ENCODE peak calls at places on chromosomes 13 and 19, in four cellular contexts. One of them, this sample, is unnamed.

GRCh38 chr19:38904463-38905185 is 4.9 kb downstream of the NFKBIB start:
- DNase-seq in ovary: no peak
- DNase-seq in GM12892: no peak
- DNase-seq in uterus: no peak
- DNase-seq in this sample: no peak

GRCh38 chr19:12993562-12993961 is 1.7 kb upstream of the NFIX start:
- DNase-seq in ovary: no peak
- DNase-seq in GM12892: no peak
- DNase-seq in uterus: no peak
- DNase-seq in this sample: no peak

GRCh38 chr13:28659611-28659970 is 661 bp downstream of the POMP start:
- DNase-seq in ovary: no peak
- DNase-seq in GM12892: no peak
- DNase-seq in uterus: no peak
- DNase-seq in this sample: no peak

GRCh38 chr13:98665638-98665995 is 86.9 kb downstream of the SLC15A1 start:
- DNase-seq in ovary: no peak
- DNase-seq in GM12892: no peak
- DNase-seq in uterus: no peak
- DNase-seq in this sample: no peak

GRCh38 chr13:45257638-45258338 is 56.9 kb upstream of the KCTD4 start:
- DNase-seq in ovary: no peak
- DNase-seq in GM12892: no peak
- DNase-seq in uterus: no peak
- DNase-seq in this sample: no peak

GRCh38 chr19:34155686-34156085 is 16.6 kb upstream of the LSM14A start:
- DNase-seq in ovary: no peak
- DNase-seq in GM12892: no peak
- DNase-seq in uterus: no peak
- DNase-seq in this sample: no peak

GRCh38 chr19:36008336-36008978 is at the start of gene SYNE4:
- DNase-seq in ovary: peak; percentile 45
- DNase-seq in GM12892: no peak
- DNase-seq in uterus: no peak
- DNase-seq in this sample: no peak

GRCh38 chr19:46080561-46080960 is 39.8 kb upstream of the IGFL4 start:
- DNase-seq in ovary: peak; percentile 44
- DNase-seq in GM12892: no peak
- DNase-seq in uterus: peak; percentile 80
- DNase-seq in this sample: no peak

GRCh38 chr13:80586356-80586755 is 245.4 kb upstream of the SPRY2 start:
- DNase-seq in ovary: no peak
- DNase-seq in GM12892: no peak
- DNase-seq in uterus: no peak
- DNase-seq in this sample: no peak

GRCh38 chr13:41956272-41956671 is 4.6 kb downstream of the VWA8 start:
- DNase-seq in ovary: no peak
- DNase-seq in GM12892: no peak
- DNase-seq in uterus: no peak
- DNase-seq in this sample: no peak

GRCh38 chr19:21322528-21322927 is 6.7 kb downstream of the ZNF708 start:
- DNase-seq in ovary: no peak
- DNase-seq in GM12892: no peak
- DNase-seq in uterus: no peak
- DNase-seq in this sample: no peak

GRCh38 chr19:30001794-30002193 is 59.8 kb downstream of the URI1 start:
- DNase-seq in ovary: no peak
- DNase-seq in GM12892: no peak
- DNase-seq in uterus: no peak
- DNase-seq in this sample: no peak

GRCh38 chr13:94917814-94918213 is 205.5 kb upstream of the SOX21 start:
- DNase-seq in ovary: no peak
- DNase-seq in GM12892: no peak
- DNase-seq in uterus: no peak
- DNase-seq in this sample: no peak

GRCh38 chr13:58721273-58721672 is 1089.7 kb downstream of the PCDH17 start:
- DNase-seq in ovary: no peak
- DNase-seq in GM12892: no peak
- DNase-seq in uterus: no peak
- DNase-seq in this sample: no peak

GRCh38 chr13:101623469-101624209 is 171.2 kb downstream of the ITGBL1 start:
- DNase-seq in ovary: no peak
- DNase-seq in GM12892: no peak
- DNase-seq in uterus: no peak
- DNase-seq in this sample: no peak

GRCh38 chr19:51713319-51714285 is 10.2 kb downstream of the HAS1 start:
- DNase-seq in ovary: no peak
- DNase-seq in GM12892: no peak
- DNase-seq in uterus: no peak
- DNase-seq in this sample: no peak
- TF ChIP-seq POLR2A in ovary: no peak
- TF ChIP-seq POLR2A in GM12892: no peak
- TF ChIP-seq POLR2A in uterus: no peak
- TF ChIP-seq POLR2A in this sample: no peak

DNA sequence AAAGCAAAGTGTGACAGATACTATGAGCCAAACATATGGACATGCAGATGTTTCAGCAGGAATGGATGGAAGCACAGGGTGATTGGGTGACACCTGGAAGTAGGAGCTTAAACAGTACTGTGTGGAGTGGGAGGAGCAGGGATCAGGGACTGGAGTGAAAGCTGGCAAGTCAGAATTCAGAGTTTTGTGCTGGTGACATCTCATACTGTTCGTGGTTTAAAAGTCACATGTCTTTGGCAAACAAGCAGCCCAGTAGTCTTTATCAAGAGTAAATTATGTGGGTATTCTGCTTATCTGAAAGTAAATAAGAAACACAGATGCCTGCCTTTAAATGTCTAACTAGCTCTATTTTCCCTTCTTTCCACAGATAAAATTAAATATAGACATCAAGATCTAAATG is 408.3 kb downstream of the COG6 start:
- DNase-seq in ovary: no peak
- DNase-seq in GM12892: no peak
- DNase-seq in uterus: no peak
- DNase-seq in this sample: peak; percentile 62
- TF ChIP-seq POLR2A in ovary: no peak
- TF ChIP-seq POLR2A in GM12892: no peak
- TF ChIP-seq POLR2A in uterus: no peak
- TF ChIP-seq POLR2A in this sample: no peak

DNA sequence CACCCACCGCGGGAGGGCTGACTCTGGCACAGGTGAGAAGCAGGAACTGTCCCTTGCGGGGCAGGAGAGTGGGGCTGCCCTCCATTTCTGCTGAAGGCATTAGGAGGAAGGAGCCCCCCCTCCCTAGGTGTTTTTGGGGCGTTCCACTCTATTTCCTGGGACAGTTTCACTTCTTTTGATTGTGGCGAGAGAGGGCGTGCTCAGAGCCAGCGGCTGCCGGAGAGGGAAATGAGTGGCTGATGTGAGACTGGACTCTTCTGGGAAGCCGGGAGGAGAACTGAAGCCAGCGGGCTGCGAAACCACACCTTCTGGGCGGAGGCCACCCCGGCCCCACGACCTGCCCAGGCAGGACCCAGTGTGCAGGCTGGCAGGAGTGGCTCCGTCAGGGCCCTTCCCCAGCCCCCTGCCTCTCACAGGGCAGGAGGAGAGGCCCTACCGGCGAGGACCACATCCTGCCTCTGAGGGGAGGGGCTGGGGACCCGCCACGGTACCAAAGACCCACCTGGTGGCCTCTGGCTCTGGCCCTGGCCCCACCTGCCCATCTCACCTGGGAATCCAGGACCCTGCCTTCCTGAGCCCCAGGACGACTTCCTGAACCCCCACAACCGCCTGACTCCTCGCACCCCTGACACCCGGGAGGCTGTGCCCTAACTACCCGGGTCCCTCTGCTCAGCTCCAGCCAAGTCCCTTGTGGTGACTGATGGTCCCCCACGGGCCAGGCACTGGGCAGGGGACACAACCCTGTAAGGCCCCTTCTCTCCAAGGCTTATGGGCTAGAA is 25.9 kb downstream of the MPND start:
- DNase-seq in ovary: no peak
- DNase-seq in GM12892: peak; percentile 64
- DNase-seq in uterus: no peak
- DNase-seq in this sample: no peak
- TF ChIP-seq POLR2A in ovary: no peak
- TF ChIP-seq POLR2A in GM12892: no peak
- TF ChIP-seq POLR2A in uterus: no peak
- TF ChIP-seq POLR2A in this sample: no peak

GRCh38 chr19:51549533-51550324 is 18.3 kb upstream of the SIGLEC6 start:
- DNase-seq in ovary: no peak
- DNase-seq in GM12892: no peak
- DNase-seq in uterus: no peak
- DNase-seq in this sample: no peak
- TF ChIP-seq POLR2A in ovary: no peak
- TF ChIP-seq POLR2A in GM12892: no peak
- TF ChIP-seq POLR2A in uterus: no peak
- TF ChIP-seq POLR2A in this sample: no peak

DNA sequence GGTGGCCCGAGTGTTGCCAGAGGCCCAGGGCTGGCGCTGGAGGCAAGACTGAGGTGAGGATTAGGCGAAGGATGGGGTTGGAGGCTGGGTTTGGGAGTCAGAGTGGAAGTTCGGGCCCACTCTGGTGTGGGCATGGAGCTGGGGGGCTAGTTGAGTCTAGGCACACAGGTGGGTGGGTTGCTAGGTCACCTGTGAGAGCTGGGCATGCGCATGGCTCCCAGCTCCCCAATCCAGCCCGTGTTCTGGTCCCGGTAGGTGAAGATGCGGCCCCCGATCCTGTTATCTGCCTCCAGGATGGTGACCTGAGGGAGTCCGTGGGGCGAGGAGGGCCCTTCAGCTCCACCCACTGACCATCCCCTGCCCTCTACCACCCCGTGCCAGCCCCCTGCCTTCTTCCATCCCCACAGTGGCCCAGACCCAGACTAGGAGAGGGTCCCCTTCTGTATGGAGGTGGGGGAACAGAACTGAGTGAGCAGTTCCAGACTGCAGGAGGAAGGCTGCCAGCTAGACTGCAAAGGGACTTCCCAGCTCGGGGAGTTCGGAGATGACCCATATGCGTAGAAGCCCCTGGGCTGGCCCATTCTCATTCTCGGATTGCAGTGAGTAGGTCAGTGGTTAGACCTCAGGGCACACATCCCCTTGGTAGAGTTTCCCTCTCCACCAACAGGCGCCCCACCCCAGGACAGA is 1.7 kb downstream of the IL4I1 start:
- DNase-seq in ovary: no peak
- DNase-seq in GM12892: peak; percentile 73
- DNase-seq in uterus: no peak
- DNase-seq in this sample: no peak
- TF ChIP-seq POLR2A in ovary: no peak
- TF ChIP-seq POLR2A in GM12892: peak; percentile 44
- TF ChIP-seq POLR2A in uterus: no peak
- TF ChIP-seq POLR2A in this sample: no peak

DNA sequence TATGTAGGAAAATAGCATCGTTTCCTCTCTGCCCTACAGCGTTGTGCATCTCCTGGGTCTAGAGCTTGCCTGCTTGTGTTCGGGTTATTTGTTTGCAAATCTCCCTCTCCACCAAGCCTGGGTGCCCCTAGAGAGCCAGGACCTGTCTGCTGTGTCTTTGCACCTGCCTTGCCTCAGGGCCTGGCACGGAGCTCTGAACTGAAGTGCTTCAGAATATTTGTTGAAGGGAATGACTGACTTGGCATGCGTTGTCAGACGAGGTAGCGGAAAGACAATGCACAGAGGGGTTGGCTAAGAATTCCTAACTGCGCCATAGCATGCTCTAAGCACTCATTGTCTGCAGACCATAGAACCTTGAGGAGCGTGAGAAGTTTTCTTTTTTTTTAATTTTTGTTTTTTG is 263.4 kb downstream of the FGF9 start:
- DNase-seq in ovary: no peak
- DNase-seq in GM12892: no peak
- DNase-seq in uterus: no peak
- DNase-seq in this sample: no peak
- TF ChIP-seq POLR2A in ovary: no peak
- TF ChIP-seq POLR2A in GM12892: no peak
- TF ChIP-seq POLR2A in uterus: no peak
- TF ChIP-seq POLR2A in this sample: no peak

DNA sequence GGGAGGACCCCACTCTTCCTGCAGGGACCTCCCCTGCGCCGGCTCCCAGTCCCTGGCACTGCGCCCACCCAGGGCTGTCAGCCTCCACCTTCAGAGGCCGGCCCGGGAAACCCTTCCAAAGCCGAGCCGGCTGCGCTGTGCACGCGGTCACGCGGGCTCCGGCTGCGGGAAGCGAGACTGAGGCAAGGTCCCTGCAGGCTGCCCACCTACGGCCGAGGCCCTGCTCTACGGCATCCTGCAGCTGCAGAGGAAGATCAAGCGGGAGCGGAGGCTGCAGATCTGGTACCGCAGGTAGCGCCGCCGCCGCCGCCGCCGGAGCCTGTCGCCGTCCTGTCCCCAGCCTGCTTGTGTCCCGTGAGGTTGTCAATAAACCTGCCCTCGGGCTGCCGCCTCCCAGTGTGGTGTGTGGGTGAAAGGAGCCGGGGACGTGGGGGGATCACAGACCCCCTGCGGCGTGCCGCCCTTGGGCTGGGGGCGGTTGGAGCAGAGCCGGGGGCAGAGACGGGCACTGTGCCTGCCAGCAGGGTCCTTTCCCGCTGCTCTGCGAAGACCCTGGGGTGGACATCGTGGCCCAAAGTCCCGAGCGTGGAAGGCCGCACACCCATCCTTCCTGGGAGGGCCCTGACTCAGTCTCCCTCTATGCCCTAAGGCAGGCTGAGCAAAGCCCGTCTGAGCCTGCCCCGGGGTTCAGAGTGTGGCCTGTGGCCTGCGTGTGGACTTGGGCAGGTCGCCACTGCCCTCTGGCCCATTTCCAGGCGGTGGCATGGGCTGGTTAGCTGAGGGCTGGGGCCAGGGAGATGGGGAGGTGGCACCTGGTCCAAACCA is 5.9 kb downstream of the GAMT start:
- DNase-seq in ovary: peak; percentile 76
- DNase-seq in GM12892: no peak
- DNase-seq in uterus: no peak
- DNase-seq in this sample: no peak
- TF ChIP-seq POLR2A in ovary: no peak
- TF ChIP-seq POLR2A in GM12892: no peak
- TF ChIP-seq POLR2A in uterus: no peak
- TF ChIP-seq POLR2A in this sample: no peak